ENCODE peak calls at places on chromosomes 7 and 10, in nine cellular contexts. X, G, R, K, O, Q, J, E and C are unnamed samples.

GRCh38 chr7:152180587-152180986 is 155.1 kb downstream of the GALNT11 start:
- DNase-seq in J (no peak), Q (no peak), G (no peak), E (no peak), O (no peak), X (no peak), R (no peak), K (no peak), C (no peak)

GRCh38 chr7:130733866-130734524 is at the start of gene KLF14:
- DNase-seq in J (no peak), E (peak; percentile 33), G (peak; percentile 31), O (no peak), K (peak; percentile 35), R (peak; percentile 12), Q (no peak), X (no peak), C (peak; percentile 47)

GRCh38 chr10:121511943-121512342 is 86.3 kb downstream of the FGFR2 start:
- DNase-seq in K (peak; percentile 39), R (no peak), J (no peak), X (no peak), E (no peak), G (no peak), Q (no peak), O (no peak), C (peak; percentile 7)

GRCh38 chr7:13240349-13240748 is 552.9 kb downstream of the ARL4A start:
- DNase-seq in X (peak; percentile 0), G (no peak), J (no peak), Q (no peak), K (peak; percentile 37), E (no peak), R (no peak), O (no peak), C (peak; percentile 42)

GRCh38 chr7:55104707-55105433 is 86.1 kb downstream of the EGFR start:
- DNase-seq in E (no peak), G (no peak), J (no peak), O (no peak), K (no peak), R (no peak), Q (no peak), X (no peak), C (no peak)

GRCh38 chr7:132577206-132578049 is 1.2 kb upstream of the PLXNA4 start:
- DNase-seq in X (no peak), E (no peak), O (no peak), J (no peak), G (peak; percentile 40), K (peak; percentile 5), R (no peak), Q (no peak), C (no peak)

GRCh38 chr10:82572686-82573226 is 697.8 kb downstream of the NRG3 start:
- DNase-seq in X (no peak), Q (no peak), O (no peak), K (no peak), E (no peak), J (no peak), R (no peak), G (no peak), C (no peak)

GRCh38 chr7:63998549-63998948 is at the start of gene ZNF722:
- DNase-seq in R (no peak), K (no peak), O (no peak), G (no peak), J (no peak), E (no peak), Q (no peak), X (no peak), C (no peak)

GRCh38 chr7:34128762-34129161 is 223.4 kb downstream of the BMPER start:
- DNase-seq in E (no peak), G (no peak), X (no peak), Q (no peak), R (no peak), J (no peak), K (peak; percentile 5), O (peak; percentile 30), C (no peak)

GRCh38 chr10:11335881-11336430 is 275.5 kb downstream of the USP6NL start:
- DNase-seq in R (no peak), Q (no peak), G (no peak), K (no peak), X (no peak), O (no peak), J (peak; percentile 50), E (no peak), C (no peak)

GRCh38 chr10:86653379-86653778 is 968 bp upstream of the OPN4 start:
- DNase-seq in J (no peak), G (no peak), X (no peak), Q (no peak), O (no peak), R (no peak), K (no peak), E (no peak), C (no peak)

GRCh38 chr10:31059323-31059722 is 27.7 kb upstream of the ZNF438 start:
- DNase-seq in K (no peak), E (no peak), R (no peak), Q (no peak), O (no peak), X (no peak), J (no peak), G (no peak), C (no peak)

GRCh38 chr10:6153845-6154244 is 48.9 kb upstream of the PFKFB3 start:
- DNase-seq in O (no peak), X (no peak), J (no peak), Q (no peak), E (no peak), K (no peak), G (no peak), R (no peak), C (no peak)

GRCh38 chr10:48649349-48649944 is 35.2 kb upstream of the WDFY4 start:
- DNase-seq in X (no peak), Q (no peak), E (no peak), O (no peak), G (no peak), K (no peak), J (peak; percentile 46), R (no peak), C (no peak)

GRCh38 chr7:132590162-132590561 is 13.9 kb upstream of the PLXNA4 start:
- DNase-seq in O (no peak), E (no peak), R (no peak), Q (no peak), G (no peak), J (no peak), K (no peak), X (no peak), C (no peak)

GRCh38 chr7:143238289-143238995 is 16.6 kb downstream of the TAS2R40 start:
- DNase-seq in O (no peak), E (no peak), Q (no peak), K (no peak), R (no peak), G (no peak), J (no peak), X (no peak), C (no peak)

GRCh38 chr7:66140924-66141323 is 26.3 kb downstream of the CRCP start:
- DNase-seq in R (no peak), J (peak; percentile 82), Q (no peak), X (no peak), E (no peak), K (peak; percentile 26), O (no peak), G (peak; percentile 32), C (no peak)

GRCh38 chr10:102523250-102524029 is 19.7 kb downstream of the SUFU start:
- DNase-seq in O (no peak), X (peak; percentile 21), E (no peak), G (no peak), Q (no peak), R (no peak), K (no peak), J (no peak), C (no peak)

GRCh38 chr10:7819126-7819470 is 793 bp downstream of the TAF3 start:
- DNase-seq in G (peak; percentile 64), Q (no peak), J (peak; percentile 61), X (no peak), K (peak; percentile 26), E (no peak), R (no peak), O (no peak), C (peak; percentile 53)

GRCh38 chr10:59176241-59177030 is at the start of gene PHYHIPL:
- DNase-seq in K (peak; percentile 4), O (no peak), E (no peak), G (no peak), R (no peak), X (no peak), J (no peak), Q (no peak), C (no peak)

GRCh38 chr7:92747041-92747835 is 89.1 kb downstream of the CDK6 start:
- DNase-seq in K (peak; percentile 36), E (no peak), J (no peak), Q (no peak), G (no peak), X (no peak), O (no peak), R (no peak), C (no peak)

GRCh38 chr7:115932874-115933273 is 97.7 kb downstream of the TFEC start:
- DNase-seq in R (no peak), K (no peak), G (no peak), X (no peak), Q (no peak), J (no peak), O (no peak), E (no peak), C (no peak)

GRCh38 chr7:7989133-7989984 is 20.8 kb downstream of the GLCCI1 start:
- DNase-seq in E (no peak), G (no peak), K (no peak), X (no peak), J (no peak), Q (no peak), R (no peak), O (no peak), C (no peak)

GRCh38 chr10:59088912-59089573 is 87.4 kb upstream of the PHYHIPL start:
- DNase-seq in J (no peak), R (no peak), O (no peak), X (no peak), E (no peak), G (no peak), Q (no peak), K (no peak), C (no peak)

GRCh38 chr7:130962109-130962508 is 228.1 kb upstream of the KLF14 start:
- DNase-seq in E (no peak), G (no peak), X (no peak), O (no peak), J (no peak), Q (no peak), R (no peak), K (no peak), C (no peak)

GRCh38 chr7:85226401-85227085 is 39.7 kb upstream of the SEMA3D start:
- DNase-seq in E (no peak), X (no peak), J (no peak), Q (no peak), R (no peak), G (no peak), K (no peak), O (no peak), C (peak; percentile 33)

GRCh38 chr10:101047961-101048892 is 13.6 kb upstream of the KAZALD1 start:
- DNase-seq in Q (no peak), J (no peak), X (no peak), O (no peak), G (peak; percentile 35), K (no peak), R (no peak), E (no peak), C (no peak)

GRCh38 chr10:64795847-64796246 is 1274.6 kb downstream of the REEP3 start:
- DNase-seq in J (no peak), X (no peak), O (no peak), Q (no peak), R (no peak), E (no peak), K (no peak), G (no peak), C (no peak)

GRCh38 chr7:123538897-123539296 is 4.5 kb upstream of the IQUB start:
- DNase-seq in R (no peak), E (no peak), O (no peak), X (no peak), K (no peak), J (no peak), Q (no peak), G (no peak), C (no peak)